ENCODE peak calls at places on chromosome 20, in eight cellular contexts. U, H, V, W, L, K, Y and G are unnamed samples.

GRCh38 chr20:60200305-60200918 is 242.2 kb downstream of the CDH26 start:
- DNase-seq in U (no peak), H (no peak), V (no peak), W (no peak), L (no peak), K (no peak), Y (no peak), G (no peak)

GRCh38 chr20:7930386-7930785 is 9.9 kb downstream of the HAO1 start:
- DNase-seq in U (no peak), H (no peak), V (no peak), W (no peak), L (no peak), K (no peak), Y (no peak), G (no peak)

GRCh38 chr20:1491281-1491840 is at the start of gene SIRPB2:
- DNase-seq in U (no peak), H (no peak), V (no peak), W (no peak), L (no peak), K (no peak), Y (peak; percentile 92), G (no peak)

GRCh38 chr20:18103497-18103896 is 34.2 kb upstream of the KAT14 start:
- DNase-seq in U (no peak), H (no peak), V (no peak), W (no peak), L (no peak), K (no peak), Y (no peak), G (no peak)

GRCh38 chr20:40757087-40757486 is 68.1 kb upstream of the MAFB start:
- DNase-seq in U (no peak), H (no peak), V (no peak), W (no peak), L (no peak), K (no peak), Y (no peak), G (no peak)

GRCh38 chr20:49052334-49052733 is 6.2 kb downstream of the CSE1L start:
- DNase-seq in U (no peak), H (no peak), V (no peak), W (no peak), L (no peak), K (peak; percentile 17), Y (peak; percentile 28), G (no peak)

GRCh38 chr20:602357-602970 is 7.6 kb downstream of the TCF15 start:
- DNase-seq in U (no peak), H (no peak), V (no peak), W (no peak), L (no peak), K (no peak), Y (no peak), G (no peak)

GRCh38 chr20:23925789-23926525 is 46.4 kb upstream of the CST5 start:
- DNase-seq in U (no peak), H (no peak), V (no peak), W (no peak), L (no peak), K (peak; percentile 10), Y (no peak), G (no peak)

GRCh38 chr20:59428006-59428405 is 127.6 kb downstream of the EDN3 start:
- DNase-seq in U (no peak), H (no peak), V (no peak), W (no peak), L (no peak), K (no peak), Y (no peak), G (no peak)

GRCh38 chr20:59074456-59074855 is 31.9 kb upstream of the PRELID3B start:
- DNase-seq in U (no peak), H (no peak), V (no peak), W (no peak), L (no peak), K (peak; percentile 25), Y (no peak), G (no peak)

GRCh38 chr20:63246490-63247284 is 7.6 kb downstream of the NKAIN4 start:
- DNase-seq in U (no peak), H (no peak), V (no peak), W (no peak), L (no peak), K (no peak), Y (no peak), G (peak; percentile 20)

GRCh38 chr20:14114049-14114448 is 118.7 kb downstream of the MACROD2 start:
- DNase-seq in U (no peak), H (no peak), V (no peak), W (no peak), L (no peak), K (no peak), Y (no peak), G (no peak)

GRCh38 chr20:26276811-26277210 is 580.2 kb upstream of the ZNF337 start:
- DNase-seq in U (no peak), H (peak; percentile 40), V (no peak), W (no peak), L (no peak), K (peak; percentile 10), Y (no peak), G (no peak)

GRCh38 chr20:21191839-21192238 is 66.0 kb downstream of the KIZ start:
- DNase-seq in U (peak; percentile 55), H (no peak), V (no peak), W (no peak), L (no peak), K (no peak), Y (no peak), G (no peak)

GRCh38 chr20:6121504-6121903 is 1.3 kb downstream of the FERMT1 start:
- DNase-seq in U (no peak), H (no peak), V (no peak), W (no peak), L (no peak), K (no peak), Y (peak; percentile 17), G (no peak)

GRCh38 chr20:19347943-19348456 is 135.6 kb downstream of the SLC24A3 start:
- DNase-seq in U (no peak), H (no peak), V (no peak), W (no peak), L (no peak), K (no peak), Y (no peak), G (no peak)

GRCh38 chr20:34240121-34240520 is 1.1 kb upstream of the ASIP start:
- DNase-seq in U (no peak), H (no peak), V (no peak), W (no peak), L (no peak), K (no peak), Y (no peak), G (no peak)

GRCh38 chr20:16714765-16715164 is 15.1 kb upstream of the SNRPB2 start:
- DNase-seq in U (no peak), H (no peak), V (no peak), W (no peak), L (no peak), K (no peak), Y (no peak), G (no peak)

GRCh38 chr20:58851221-58851968 is 693 bp upstream of the GNAS-AS1 start:
- DNase-seq in U (no peak), H (no peak), V (no peak), W (no peak), L (no peak), K (no peak), Y (no peak), G (no peak)

GRCh38 chr20:33209789-33210188 is 7.4 kb upstream of the BPIFA3 start:
- DNase-seq in U (peak; percentile 85), H (peak; percentile 60), V (peak; percentile 18), W (peak; percentile 95), L (no peak), K (peak; percentile 55), Y (peak; percentile 66), G (peak; percentile 90)

GRCh38 chr20:58712116-58712822 is 19.7 kb downstream of the NPEPL1 start:
- DNase-seq in U (no peak), H (no peak), V (no peak), W (no peak), L (no peak), K (no peak), Y (peak; percentile 1), G (no peak)

GRCh38 chr20:62640870-62641748 is 1.2 kb upstream of the SLCO4A1 start:
- DNase-seq in U (no peak), H (no peak), V (no peak), W (no peak), L (no peak), K (no peak), Y (peak; percentile 35), G (no peak)

GRCh38 chr20:50865114-50865513 is 66.1 kb downstream of the ADNP start:
- DNase-seq in U (no peak), H (no peak), V (no peak), W (no peak), L (no peak), K (no peak), Y (no peak), G (no peak)